ENCODE peak calls at places on chromosomes 4 and X, in ten cellular contexts. F is pulmonary artery endothelial cell; I is GM12878; U is nephron progenitor cell; R is posterior vena cava; E is tibial nerve; K is IMR-90; H is NCI-H510A treated with DMSO at 0.1 percent for 48 hours; B is SJSA1; J is stimulated activated CD8-positive, alpha-beta memory T cell treated with anti-CD3 and anti-CD28 coated beads, Interleukin-4, amount 100 ng/mL, for 24 hours. M is an unnamed sample.

GRCh38 chrX:133444952-133445831 is 29.9 kb upstream of the GPC4 start:
- DNase-seq in F (no peak), I (no peak), U (peak; percentile 20), R (no peak), E (no peak), K (no peak), H (peak; percentile 82), B (no peak), J (no peak), M (no peak)

GRCh38 chrX:118974908-118975671 is 672 bp downstream of the LONRF3 start:
- DNase-seq in F (no peak), I (no peak), U (peak; percentile 39), R (peak; percentile 85), E (no peak), K (no peak), H (peak; percentile 39), B (peak; percentile 42), J (peak; percentile 23), M (no peak)

GRCh38 chr4:52035190-52035589 is 2.9 kb downstream of the SGCB start:
- DNase-seq in F (no peak), I (no peak), U (no peak), R (no peak), E (no peak), K (no peak), H (no peak), B (no peak), J (no peak), M (no peak)

GRCh38 chr4:138609943-138610350 is 367.8 kb upstream of the SLC7A11 start:
- DNase-seq in F (no peak), I (no peak), U (no peak), R (no peak), E (no peak), K (peak; percentile 81), H (no peak), B (peak; percentile 66), J (no peak), M (no peak)

GRCh38 chr4:41991916-41992767 is 1.8 kb downstream of the SLC30A9 start:
- DNase-seq in F (no peak), I (no peak), U (no peak), R (no peak), E (no peak), K (peak; percentile 23), H (no peak), B (no peak), J (no peak), M (no peak)

GRCh38 chr4:169099775-169100180 is 89.7 kb upstream of the CBR4 start:
- DNase-seq in F (no peak), I (peak; percentile 34), U (no peak), R (no peak), E (no peak), K (peak; percentile 72), H (no peak), B (no peak), J (no peak), M (no peak)

GRCh38 chrX:15947648-15948317 is 93.2 kb upstream of the AP1S2 start:
- DNase-seq in F (peak; percentile 15), I (no peak), U (peak; percentile 15), R (no peak), E (no peak), K (peak; percentile 63), H (no peak), B (peak; percentile 61), J (no peak), M (peak; percentile 1)

GRCh38 chrX:111888600-111888999 is 12.6 kb downstream of the TRPC5OS start:
- DNase-seq in F (no peak), I (no peak), U (no peak), R (no peak), E (no peak), K (no peak), H (no peak), B (no peak), J (no peak), M (no peak)

GRCh38 chr4:140344111-140344510 is 29.3 kb upstream of the SCOC start:
- DNase-seq in F (no peak), I (no peak), U (no peak), R (no peak), E (no peak), K (no peak), H (no peak), B (no peak), J (no peak), M (no peak)

GRCh38 chr4:25312496-25313193 is at the start of gene ZCCHC4:
- DNase-seq in F (peak; percentile 66), I (peak; percentile 67), U (peak; percentile 89), R (peak; percentile 97), E (peak; percentile 78), K (peak; percentile 90), H (peak; percentile 65), B (peak; percentile 65), J (peak; percentile 80), M (peak; percentile 97)

GRCh38 chrX:69077895-69078455 is 87.3 kb downstream of the PJA1 start:
- DNase-seq in F (no peak), I (no peak), U (no peak), R (peak; percentile 34), E (no peak), K (peak; percentile 12), H (no peak), B (no peak), J (no peak), M (no peak)

GRCh38 chrX:22686138-22686541 is 313.6 kb upstream of the DDX53 start:
- DNase-seq in F (peak; percentile 70), I (no peak), U (no peak), R (no peak), E (peak; percentile 35), K (peak; percentile 73), H (no peak), B (no peak), J (no peak), M (no peak)

GRCh38 chr4:76605099-76605563 is 170.1 kb downstream of the SHROOM3 start:
- DNase-seq in F (no peak), I (no peak), U (no peak), R (no peak), E (no peak), K (peak; percentile 40), H (no peak), B (no peak), J (no peak), M (no peak)

GRCh38 chrX:40373641-40374040 is 207.1 kb upstream of the ATP6AP2 start:
- DNase-seq in F (no peak), I (no peak), U (no peak), R (no peak), E (no peak), K (no peak), H (no peak), B (no peak), J (no peak), M (no peak)

GRCh38 chr4:151226004-151226932 is 50.7 kb upstream of the PRSS48 start:
- DNase-seq in F (peak; percentile 76), I (no peak), U (no peak), R (no peak), E (no peak), K (peak; percentile 88), H (no peak), B (no peak), J (no peak), M (no peak)

GRCh38 chr4:86220137-86220536 is 139.7 kb downstream of the MAPK10 start:
- DNase-seq in F (peak; percentile 2), I (no peak), U (no peak), R (no peak), E (no peak), K (peak; percentile 43), H (no peak), B (no peak), J (no peak), M (no peak)

GRCh38 chr4:41456559-41457101 is 81.3 kb upstream of the LIMCH1 start:
- DNase-seq in F (no peak), I (no peak), U (no peak), R (no peak), E (no peak), K (no peak), H (no peak), B (no peak), J (no peak), M (no peak)

GRCh38 chrX:119790977-119791436 is 423 bp downstream of the RPL39 start:
- DNase-seq in F (no peak), I (no peak), U (peak; percentile 45), R (no peak), E (no peak), K (peak; percentile 26), H (no peak), B (no peak), J (peak; percentile 22), M (no peak)

GRCh38 chr4:22063613-22064012 is 115.0 kb upstream of the KCNIP4 start:
- DNase-seq in F (no peak), I (no peak), U (no peak), R (no peak), E (no peak), K (no peak), H (no peak), B (no peak), J (no peak), M (no peak)

GRCh38 chr4:80336582-80336981 is 1.1 kb downstream of the CFAP299 start:
- DNase-seq in F (no peak), I (no peak), U (peak; percentile 19), R (no peak), E (no peak), K (peak; percentile 32), H (peak; percentile 14), B (peak; percentile 47), J (no peak), M (no peak)

GRCh38 chr4:41385486-41385885 is 128.8 kb downstream of the UCHL1 start:
- DNase-seq in F (peak; percentile 27), I (no peak), U (no peak), R (no peak), E (no peak), K (no peak), H (no peak), B (no peak), J (no peak), M (no peak)

GRCh38 chr4:2305766-2306501 is 44.0 kb upstream of the MXD4 start:
- DNase-seq in F (no peak), I (no peak), U (no peak), R (peak; percentile 71), E (no peak), K (no peak), H (no peak), B (no peak), J (no peak), M (no peak)

GRCh38 chrX:40816906-40817305 is 81.6 kb upstream of the MED14 start:
- DNase-seq in F (no peak), I (no peak), U (no peak), R (no peak), E (no peak), K (no peak), H (no peak), B (no peak), J (no peak), M (no peak)

GRCh38 chr4:157978680-157979361 is 194.0 kb downstream of the GASK1B start:
- DNase-seq in F (peak; percentile 20), I (no peak), U (peak; percentile 66), R (no peak), E (peak; percentile 26), K (peak; percentile 64), H (peak; percentile 53), B (peak; percentile 41), J (peak; percentile 4), M (no peak)